ENCODE peak calls at places on chromosome 21, in seven cellular contexts. B, Z, Y, T, S, I and K are unnamed samples.

GRCh38 chr21:45695086-45695485 is 51.6 kb downstream of the PCBP3 start:
- DNase-seq in B (no peak), Z (no peak), Y (no peak), T (no peak), S (no peak), I (no peak), K (no peak)

GRCh38 chr21:42215942-42216725 is 2.8 kb upstream of the ABCG1 start:
- DNase-seq in B (no peak), Z (no peak), Y (no peak), T (no peak), S (no peak), I (no peak), K (no peak)

GRCh38 chr21:36571556-36571955 is 91.6 kb upstream of the CLDN14 start:
- DNase-seq in B (no peak), Z (no peak), Y (no peak), T (no peak), S (peak), I (no peak), K (no peak)

GRCh38 chr21:41950941-41951408 is 2.8 kb downstream of the C2CD2 start:
- DNase-seq in B (no peak), Z (no peak), Y (no peak), T (no peak), S (no peak), I (no peak), K (no peak)

GRCh38 chr21:41722052-41723018 is 44.5 kb downstream of the RIPK4 start:
- DNase-seq in B (no peak), Z (no peak), Y (no peak), T (no peak), S (no peak), I (no peak), K (no peak)

GRCh38 chr21:36732217-36732616 is 33.3 kb downstream of the SIM2 start:
- DNase-seq in B (no peak), Z (no peak), Y (no peak), T (no peak), S (peak), I (no peak), K (no peak)

GRCh38 chr21:43764576-43765495 is 11.3 kb downstream of the CSTB start:
- DNase-seq in B (no peak), Z (peak), Y (no peak), T (no peak), S (no peak), I (no peak), K (no peak)

GRCh38 chr21:39314155-39315027 is 959 bp upstream of the BRWD1 start:
- DNase-seq in B (peak), Z (peak), Y (peak), T (no peak), S (no peak), I (peak), K (no peak)

GRCh38 chr21:40393091-40393490 is 453.9 kb downstream of the DSCAM start:
- DNase-seq in B (no peak), Z (no peak), Y (no peak), T (no peak), S (no peak), I (no peak), K (no peak)

GRCh38 chr21:27545754-27546349 is 579.0 kb upstream of the ADAMTS5 start:
- DNase-seq in B (no peak), Z (no peak), Y (no peak), T (no peak), S (no peak), I (no peak), K (no peak)

GRCh38 chr21:32467291-32467690 is 54.8 kb downstream of the EVA1C start:
- DNase-seq in B (no peak), Z (no peak), Y (no peak), T (no peak), S (no peak), I (no peak), K (no peak)